ENCODE peak calls at places on chromosome 13, in five cellular contexts. One of them, this sample, is unnamed.

GRCh38 chr13:92657565-92657964 is 569.0 kb upstream of the GPC6 start:
- DNase-seq in pancreas: no peak
- DNase-seq in BE2C: no peak
- DNase-seq in IMR-90: peak; percentile 1
- DNase-seq in cardiac muscle cell: no peak
- DNase-seq in this sample: no peak

GRCh38 chr13:110471833-110472162 is 89.7 kb downstream of the RAB20 start:
- DNase-seq in pancreas: peak; percentile 65
- DNase-seq in BE2C: no peak
- DNase-seq in IMR-90: peak; percentile 37
- DNase-seq in cardiac muscle cell: no peak
- DNase-seq in this sample: peak; percentile 88

GRCh38 chr13:111062305-111062704 is 52.8 kb upstream of the ARHGEF7 start:
- DNase-seq in pancreas: no peak
- DNase-seq in BE2C: no peak
- DNase-seq in IMR-90: no peak
- DNase-seq in cardiac muscle cell: no peak
- DNase-seq in this sample: peak; percentile 35

GRCh38 chr13:102325321-102325720 is 76.5 kb downstream of the FGF14 start:
- DNase-seq in pancreas: no peak
- DNase-seq in BE2C: no peak
- DNase-seq in IMR-90: no peak
- DNase-seq in cardiac muscle cell: no peak
- DNase-seq in this sample: no peak

GRCh38 chr13:43077446-43077845 is 54.1 kb downstream of the DNAJC15 start:
- DNase-seq in pancreas: no peak
- DNase-seq in BE2C: no peak
- DNase-seq in IMR-90: no peak
- DNase-seq in cardiac muscle cell: no peak
- DNase-seq in this sample: no peak

GRCh38 chr13:113051641-113052040 is 54.0 kb upstream of the F7 start:
- DNase-seq in pancreas: no peak
- DNase-seq in BE2C: no peak
- DNase-seq in IMR-90: no peak
- DNase-seq in cardiac muscle cell: no peak
- DNase-seq in this sample: peak; percentile 35

GRCh38 chr13:64206430-64207225 is 2791.0 kb upstream of the PCDH20 start:
- DNase-seq in pancreas: no peak
- DNase-seq in BE2C: no peak
- DNase-seq in IMR-90: no peak
- DNase-seq in cardiac muscle cell: no peak
- DNase-seq in this sample: peak; percentile 31

GRCh38 chr13:90591260-90591926 is 756.1 kb upstream of the MIR17HG start:
- DNase-seq in pancreas: no peak
- DNase-seq in BE2C: no peak
- DNase-seq in IMR-90: no peak
- DNase-seq in cardiac muscle cell: no peak
- DNase-seq in this sample: no peak

GRCh38 chr13:73945871-73946270 is 188.3 kb downstream of the KLF12 start:
- DNase-seq in pancreas: no peak
- DNase-seq in BE2C: peak; percentile 52
- DNase-seq in IMR-90: no peak
- DNase-seq in cardiac muscle cell: peak; percentile 4
- DNase-seq in this sample: no peak

GRCh38 chr13:113023217-113023597 is 54.2 kb downstream of the MCF2L start:
- DNase-seq in pancreas: no peak
- DNase-seq in BE2C: no peak
- DNase-seq in IMR-90: no peak
- DNase-seq in cardiac muscle cell: peak; percentile 45
- DNase-seq in this sample: peak; percentile 76

GRCh38 chr13:104616990-104617389 is 1550.8 kb upstream of the SLC10A2 start:
- DNase-seq in pancreas: no peak
- DNase-seq in BE2C: no peak
- DNase-seq in IMR-90: no peak
- DNase-seq in cardiac muscle cell: no peak
- DNase-seq in this sample: no peak

GRCh38 chr13:53782400-53783030 is 753.9 kb downstream of the OLFM4 start:
- DNase-seq in pancreas: peak; percentile 24
- DNase-seq in BE2C: peak; percentile 30
- DNase-seq in IMR-90: peak; percentile 17
- DNase-seq in cardiac muscle cell: peak; percentile 84
- DNase-seq in this sample: no peak

GRCh38 chr13:49099513-49099877 is 120.6 kb upstream of the MLNR start:
- DNase-seq in pancreas: no peak
- DNase-seq in BE2C: no peak
- DNase-seq in IMR-90: no peak
- DNase-seq in cardiac muscle cell: no peak
- DNase-seq in this sample: no peak
- TF ChIP-seq CTCF in pancreas: no peak
- TF ChIP-seq CTCF in BE2C: no peak
- TF ChIP-seq CTCF in IMR-90: no peak
- TF ChIP-seq CTCF in cardiac muscle cell: no peak
- TF ChIP-seq CTCF in this sample: no peak

GRCh38 chr13:94967183-94968039 is 255.1 kb upstream of the SOX21 start:
- DNase-seq in pancreas: no peak
- DNase-seq in BE2C: peak; percentile 40
- DNase-seq in IMR-90: no peak
- DNase-seq in cardiac muscle cell: peak; percentile 56
- DNase-seq in this sample: no peak

GRCh38 chr13:94968040-94968756 is 255.9 kb upstream of the SOX21 start:
- DNase-seq in pancreas: no peak
- DNase-seq in BE2C: peak; percentile 23
- DNase-seq in IMR-90: no peak
- DNase-seq in cardiac muscle cell: peak; percentile 71
- DNase-seq in this sample: peak; percentile 58

GRCh38 chr13:94966380-94966779 is 254.0 kb upstream of the SOX21 start:
- DNase-seq in pancreas: no peak
- DNase-seq in BE2C: no peak
- DNase-seq in IMR-90: no peak
- DNase-seq in cardiac muscle cell: no peak
- DNase-seq in this sample: no peak

GRCh38 chr13:94972262-94972661 is 259.9 kb upstream of the SOX21 start:
- DNase-seq in pancreas: no peak
- DNase-seq in BE2C: no peak
- DNase-seq in IMR-90: no peak
- DNase-seq in cardiac muscle cell: no peak
- DNase-seq in this sample: no peak

DNA sequence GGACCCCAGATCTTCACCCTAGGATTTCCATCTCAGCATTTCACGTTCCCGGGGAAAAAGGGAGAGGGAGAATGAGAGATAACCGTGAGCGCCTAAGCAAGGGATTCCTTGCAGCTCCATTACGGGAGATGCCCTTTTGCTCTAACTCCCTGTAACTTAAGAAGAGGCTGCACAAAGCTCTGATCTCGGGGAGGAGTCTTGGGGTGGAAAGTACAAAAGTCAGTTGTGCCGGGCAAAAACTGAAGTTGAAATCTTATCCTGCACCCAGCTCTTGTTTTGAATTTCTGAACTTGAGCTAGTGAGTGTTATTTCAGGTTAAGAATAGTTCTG is 256.4 kb upstream of the SOX21 start:
- DNase-seq in pancreas: no peak
- DNase-seq in BE2C: no peak
- DNase-seq in IMR-90: no peak
- DNase-seq in cardiac muscle cell: no peak
- DNase-seq in this sample: no peak
- H3K4me3 ChIP-seq in pancreas: no peak overlapping the region
- H3K4me3 ChIP-seq in BE2C: no peak overlapping the region
- H3K4me3 ChIP-seq in IMR-90: no peak overlapping the region
- H3K4me3 ChIP-seq in cardiac muscle cell: peak overlapping the region; percentile 46
- H3K4me3 ChIP-seq in this sample: no peak overlapping the region

GRCh38 chr13:66826398-66826797 is 403.7 kb downstream of the PCDH9 start:
- DNase-seq in pancreas: no peak
- DNase-seq in BE2C: no peak
- DNase-seq in IMR-90: no peak
- DNase-seq in cardiac muscle cell: no peak
- DNase-seq in this sample: no peak
- H3K4me1 ChIP-seq in pancreas: no peaks in the 10 kb centered on the region
- H3K4me1 ChIP-seq in BE2C: no peaks in the 10 kb centered on the region
- H3K4me1 ChIP-seq in IMR-90: no peaks in the 10 kb centered on the region
- H3K4me1 ChIP-seq in cardiac muscle cell: no peaks in the 10 kb centered on the region
- H3K4me1 ChIP-seq in this sample: no peaks in the 10 kb centered on the region

DNA sequence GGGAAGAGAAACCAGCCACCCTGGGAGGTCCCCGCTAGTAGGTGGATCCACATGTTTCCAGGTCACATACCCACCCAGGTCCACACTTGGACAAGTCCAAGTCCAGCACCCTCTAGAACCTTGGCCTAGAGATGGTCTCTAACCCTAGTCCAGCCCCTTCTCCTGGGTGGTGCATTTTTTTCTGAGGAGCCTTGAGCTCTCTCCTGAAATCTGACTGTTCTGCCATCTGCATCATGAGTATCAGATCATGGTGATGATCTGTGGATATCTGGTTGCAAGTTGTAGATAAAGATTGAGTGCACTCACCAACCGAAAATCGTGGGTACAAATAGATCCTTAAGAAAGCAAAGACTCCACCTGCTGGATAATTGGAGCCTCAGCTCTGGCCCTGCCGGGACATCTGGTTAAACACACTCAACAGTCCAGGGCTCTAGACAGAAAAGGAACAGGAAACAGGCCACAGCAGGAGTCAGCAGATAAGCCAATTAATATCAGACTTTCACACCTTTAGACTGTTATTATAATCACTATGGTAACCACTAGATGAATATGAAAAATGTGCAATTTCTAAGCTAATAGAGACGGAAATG is 41.1 kb downstream of the GPR12 start:
- DNase-seq in pancreas: no peak
- DNase-seq in BE2C: no peak
- DNase-seq in IMR-90: peak; percentile 4
- DNase-seq in cardiac muscle cell: no peak
- DNase-seq in this sample: no peak
- TF ChIP-seq CTCF in pancreas: no peak
- TF ChIP-seq CTCF in BE2C: peak; percentile 38
- TF ChIP-seq CTCF in IMR-90: peak; percentile 18
- TF ChIP-seq CTCF in cardiac muscle cell: peak; percentile 16
- TF ChIP-seq CTCF in this sample: no peak

DNA sequence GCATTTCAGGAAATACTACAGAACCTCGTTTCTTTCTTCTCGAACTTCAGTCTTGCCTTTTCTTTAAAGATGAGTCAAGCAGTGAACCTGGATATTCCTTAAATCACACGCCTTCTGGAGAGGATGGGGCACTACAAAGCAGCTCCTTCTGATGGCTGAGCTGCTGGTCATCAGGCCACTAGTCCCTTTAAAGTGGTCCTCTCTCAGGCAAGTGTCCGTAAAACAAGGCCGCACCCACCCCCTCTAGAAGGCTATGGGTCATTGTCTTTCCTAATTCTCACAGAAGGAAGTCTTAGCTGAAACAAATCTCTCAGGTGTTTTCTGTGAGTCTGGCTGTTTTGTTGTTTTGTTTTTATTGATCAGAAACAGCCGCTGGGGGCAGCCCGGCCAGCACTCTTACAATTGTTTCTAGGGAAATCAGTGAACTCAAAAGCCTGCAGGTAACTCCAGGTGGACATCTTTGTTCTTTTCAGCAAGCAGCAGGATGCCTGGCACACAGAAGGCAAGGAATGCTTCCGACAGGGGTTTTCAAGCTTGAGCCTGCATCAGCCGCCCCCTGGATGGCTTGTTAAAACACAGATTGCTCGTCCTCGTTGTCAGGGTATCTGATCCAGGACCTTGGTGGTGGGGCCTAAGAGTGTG is 45.4 kb downstream of the MBNL2 start:
- DNase-seq in pancreas: no peak
- DNase-seq in BE2C: no peak
- DNase-seq in IMR-90: no peak
- DNase-seq in cardiac muscle cell: no peak
- DNase-seq in this sample: no peak
- H3K4me3 ChIP-seq in pancreas: no peak overlapping the region
- H3K4me3 ChIP-seq in BE2C: no peak overlapping the region
- H3K4me3 ChIP-seq in IMR-90: no peak overlapping the region
- H3K4me3 ChIP-seq in cardiac muscle cell: no peak overlapping the region
- H3K4me3 ChIP-seq in this sample: no peak overlapping the region

This sample was measured in left lung.